ENCODE peak calls at places on chromosomes 3 and 15, in nine cellular contexts. H, X, G, Y, C, W, D, P and U are unnamed samples.

GRCh38 chr3:30681276-30682211 is 75.1 kb downstream of the TGFBR2 start:
- DNase-seq in C (no peak), H (peak), Y (no peak), G (peak), D (no peak), X (peak), W (peak), P (no peak), U (peak)

GRCh38 chr3:45112939-45113338 is 33.2 kb downstream of the CDCP1 start:
- DNase-seq in C (no peak), G (no peak), P (no peak), D (no peak), X (no peak), H (peak), W (peak), Y (no peak), U (no peak)

GRCh38 chr15:68797157-68797556 is 23.5 kb downstream of the ANP32A start:
- DNase-seq in H (no peak), W (no peak), P (no peak), X (peak), G (no peak), Y (no peak), C (no peak), D (no peak), U (no peak)

GRCh38 chr3:10619989-10620832 is 114.8 kb upstream of the ATP2B2 start:
- DNase-seq in D (no peak), C (no peak), Y (no peak), G (peak), W (no peak), P (no peak), H (no peak), X (no peak), U (no peak)

GRCh38 chr3:40396406-40396805 is 9.4 kb downstream of the ENTPD3 start:
- DNase-seq in P (no peak), C (no peak), X (no peak), G (no peak), Y (no peak), H (no peak), D (no peak), W (no peak), U (no peak)

GRCh38 chr15:68376447-68377060 is 55.4 kb downstream of the ITGA11 start:
- DNase-seq in X (no peak), P (no peak), C (peak), D (no peak), H (no peak), W (no peak), G (peak), Y (no peak), U (no peak)

GRCh38 chr3:194189243-194189791 is 53.4 kb downstream of the HES1 start:
- DNase-seq in W (peak), C (no peak), D (no peak), Y (no peak), X (no peak), P (no peak), H (no peak), G (peak), U (no peak)

GRCh38 chr3:174862101-174862500 is 3.0 kb downstream of the NAALADL2 start:
- DNase-seq in C (no peak), P (no peak), W (no peak), X (no peak), G (no peak), D (no peak), H (peak), Y (no peak), U (no peak)

GRCh38 chr15:57323806-57324589 is 52.3 kb upstream of the CGNL1 start:
- DNase-seq in G (peak), C (no peak), Y (no peak), P (no peak), X (peak), D (no peak), H (no peak), W (no peak), U (peak)

GRCh38 chr3:120332646-120333045 is 16.5 kb downstream of the LRRC58 start:
- DNase-seq in D (no peak), W (no peak), C (no peak), H (no peak), P (no peak), X (no peak), G (no peak), Y (no peak), U (no peak)

GRCh38 chr3:115092220-115092791 is 54.8 kb downstream of the ZBTB20 start:
- DNase-seq in D (peak), H (peak), X (peak), P (no peak), G (peak), W (peak), C (no peak), Y (peak), U (peak)

GRCh38 chr15:29685156-29686078 is 136.9 kb downstream of the TJP1 start:
- DNase-seq in H (no peak), X (peak), P (no peak), Y (no peak), C (peak), G (no peak), D (no peak), W (peak), U (no peak)

GRCh38 chr3:189756651-189757078 is 125.5 kb downstream of the TP63 start:
- DNase-seq in Y (no peak), X (no peak), C (no peak), W (no peak), P (no peak), D (no peak), H (no peak), G (no peak), U (no peak)